ENCODE peak calls at places on chromosome 1, in eight cellular contexts. N, W, D, M, H, R, F and V are unnamed samples.

GRCh38 chr1:32888677-32889420 is 2.6 kb downstream of the HPCA start:
- DNase-seq in N (no peak), W (no peak), D (no peak), M (no peak), H (no peak), R (no peak), F (no peak), V (no peak)

GRCh38 chr1:157774412-157774811 is 2.5 kb downstream of the FCRL2 start:
- DNase-seq in N (no peak), W (no peak), D (no peak), M (no peak), H (no peak), R (no peak), F (no peak), V (no peak)

GRCh38 chr1:240128361-240128760 is 36.7 kb downstream of the FMN2 start:
- DNase-seq in N (no peak), W (no peak), D (no peak), M (no peak), H (no peak), R (no peak), F (no peak), V (no peak)

GRCh38 chr1:151547119-151547899 is 7.2 kb downstream of the TUFT1 start:
- DNase-seq in N (no peak), W (peak), D (no peak), M (peak), H (peak), R (peak), F (peak), V (peak)

GRCh38 chr1:100627018-100627716 is 89.2 kb downstream of the GPR88 start:
- DNase-seq in N (no peak), W (no peak), D (no peak), M (no peak), H (no peak), R (peak), F (peak), V (peak)

GRCh38 chr1:57411262-57411661 is 12.6 kb downstream of the DAB1 start:
- DNase-seq in N (no peak), W (no peak), D (no peak), M (no peak), H (no peak), R (no peak), F (peak), V (peak)

GRCh38 chr1:15090373-15090772 is 63.2 kb upstream of the TMEM51 start:
- DNase-seq in N (peak), W (no peak), D (no peak), M (peak), H (peak), R (no peak), F (no peak), V (no peak)

GRCh38 chr1:22591576-22591975 is 28.3 kb downstream of the EPHA8 start:
- DNase-seq in N (no peak), W (no peak), D (no peak), M (no peak), H (no peak), R (no peak), F (no peak), V (no peak)

GRCh38 chr1:39639333-39640130 is at the start of gene HEYL:
- DNase-seq in N (no peak), W (peak), D (peak), M (peak), H (peak), R (no peak), F (peak), V (peak)

GRCh38 chr1:32816676-32817158 is 441 bp downstream of the YARS1 start:
- DNase-seq in N (no peak), W (peak), D (no peak), M (no peak), H (no peak), R (no peak), F (peak), V (peak)

GRCh38 chr1:182718311-182718710 is 33.9 kb upstream of the RGS8 start:
- DNase-seq in N (no peak), W (no peak), D (no peak), M (no peak), H (no peak), R (no peak), F (no peak), V (no peak)

GRCh38 chr1:149942207-149942606 is 5.5 kb upstream of the MTMR11 start:
- DNase-seq in N (peak), W (peak), D (no peak), M (no peak), H (no peak), R (no peak), F (peak), V (peak)

GRCh38 chr1:38773483-38773882 is 86.1 kb downstream of the RRAGC start:
- DNase-seq in N (no peak), W (no peak), D (no peak), M (no peak), H (no peak), R (no peak), F (no peak), V (no peak)

GRCh38 chr1:228541725-228542124 is 54.5 kb downstream of the RNF187 start:
- DNase-seq in N (no peak), W (no peak), D (no peak), M (no peak), H (no peak), R (no peak), F (no peak), V (no peak)

GRCh38 chr1:228120351-228121091 is 11.4 kb upstream of the MRPL55 start:
- DNase-seq in N (no peak), W (no peak), D (no peak), M (no peak), H (no peak), R (no peak), F (peak), V (no peak)

GRCh38 chr1:2978691-2979190 is 42.5 kb upstream of the ACTRT2 start:
- DNase-seq in N (no peak), W (no peak), D (no peak), M (no peak), H (peak), R (no peak), F (no peak), V (no peak)

GRCh38 chr1:1033009-1033587 is 13.2 kb downstream of the AGRN start:
- DNase-seq in N (peak), W (no peak), D (no peak), M (peak), H (peak), R (no peak), F (peak), V (peak)

GRCh38 chr1:186306533-186306932 is 68.5 kb downstream of the TPR start:
- DNase-seq in N (no peak), W (no peak), D (no peak), M (no peak), H (no peak), R (no peak), F (no peak), V (no peak)

GRCh38 chr1:109801791-109802135 is 38.0 kb upstream of the EPS8L3 start:
- DNase-seq in N (no peak), W (no peak), D (no peak), M (no peak), H (no peak), R (no peak), F (no peak), V (no peak)

GRCh38 chr1:95685091-95685490 is 451.1 kb downstream of the RWDD3 start:
- DNase-seq in N (no peak), W (no peak), D (no peak), M (no peak), H (no peak), R (no peak), F (no peak), V (no peak)

GRCh38 chr1:154403300-154403943 is 1.7 kb upstream of the IL6R start:
- DNase-seq in N (no peak), W (no peak), D (no peak), M (no peak), H (no peak), R (no peak), F (no peak), V (no peak)

GRCh38 chr1:183032122-183032921 is 9.1 kb downstream of the LAMC1 start:
- DNase-seq in N (no peak), W (no peak), D (no peak), M (no peak), H (no peak), R (no peak), F (no peak), V (peak)

GRCh38 chr1:55064861-55065263 is 25.5 kb downstream of the PCSK9 start:
- DNase-seq in N (no peak), W (no peak), D (peak), M (no peak), H (no peak), R (no peak), F (peak), V (peak)

GRCh38 chr1:51119331-51119730 is 17.3 kb downstream of the C1orf185 start:
- DNase-seq in N (no peak), W (no peak), D (no peak), M (no peak), H (no peak), R (no peak), F (no peak), V (no peak)

GRCh38 chr1:110454328-110454727 is 3.4 kb downstream of the PROK1 start:
- DNase-seq in N (no peak), W (no peak), D (no peak), M (no peak), H (no peak), R (no peak), F (no peak), V (no peak)

DNA sequence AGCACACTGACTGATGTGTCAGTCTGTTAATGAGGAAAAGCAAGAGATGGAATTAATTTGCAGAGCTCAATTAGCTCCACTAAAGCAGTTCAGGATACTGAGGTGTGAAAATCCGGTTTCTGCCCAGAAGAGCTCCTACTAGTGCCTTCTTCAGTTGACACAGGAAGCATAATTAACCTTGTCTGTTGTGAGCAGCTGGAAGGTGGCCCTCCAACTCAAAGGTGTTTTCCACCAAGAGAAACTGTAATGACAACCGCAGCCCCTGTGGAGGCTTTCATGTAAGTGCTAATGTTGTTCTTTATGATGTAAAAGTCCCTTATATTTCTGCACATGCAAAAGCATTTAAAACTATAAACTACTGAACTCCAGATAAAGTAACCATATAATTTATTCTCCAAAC is 44.2 kb downstream of the PCNX2 start:
- DNase-seq in N (no peak), W (no peak), D (no peak), M (no peak), H (no peak), R (no peak), F (no peak), V (no peak)
- TF ChIP-seq CTCF in N (no peak), W (no peak), D (no peak), M (no peak), H (no peak), R (no peak), F (no peak), V (no peak)

DNA sequence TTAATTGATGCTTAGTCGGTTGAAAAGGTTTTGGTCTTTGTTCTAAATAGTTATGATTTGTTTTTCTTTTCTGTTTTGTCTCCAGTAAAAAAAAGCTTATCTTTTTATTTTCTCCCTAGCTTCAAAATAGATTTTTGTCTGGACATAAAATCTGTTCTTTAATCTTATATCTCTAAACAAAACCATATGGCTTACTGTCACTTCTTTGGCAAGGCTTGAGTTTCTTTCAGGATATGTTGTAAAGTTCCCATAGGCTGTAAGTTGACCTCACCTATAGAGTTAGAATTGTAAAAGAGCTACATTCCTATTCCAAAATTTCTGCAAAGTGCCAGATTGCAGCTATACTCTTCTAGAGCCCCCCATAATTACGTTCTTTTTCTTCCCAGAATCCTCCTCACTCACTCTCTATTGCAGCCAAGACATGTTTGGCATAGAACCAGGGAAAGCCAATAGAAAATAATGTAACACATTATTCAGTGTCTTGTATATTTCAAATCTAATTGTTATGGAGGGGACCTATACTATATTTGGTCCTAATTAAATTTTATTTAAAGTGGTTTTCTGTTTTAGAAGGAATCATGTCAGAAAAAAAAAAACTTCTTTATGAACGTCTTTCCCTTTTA is 22.1 kb downstream of the CTTNBP2NL start:
- DNase-seq in N (no peak), W (no peak), D (no peak), M (no peak), H (no peak), R (no peak), F (no peak), V (no peak)
- H3K4me3 ChIP-seq in N (no peak), W (no peak), D (no peak), M (no peak), H (no peak), R (no peak), F (no peak), V (no peak)

GRCh38 chr1:26094677-26095383 is 16.8 kb upstream of the PDIK1L start:
- DNase-seq in N (peak), W (no peak), D (no peak), M (peak), H (peak), R (no peak), F (no peak), V (peak)
- TF ChIP-seq CTCF in N (peak), W (no peak), D (no peak), M (no peak), H (no peak), R (peak), F (no peak), V (peak)

GRCh38 chr1:174953657-174954435 is 45.9 kb upstream of the CACYBP start:
- DNase-seq in N (no peak), W (no peak), D (no peak), M (no peak), H (no peak), R (no peak), F (no peak), V (peak)
- H3K4me3 ChIP-seq in N (no peak), W (no peak), D (no peak), M (no peak), H (no peak), R (no peak), F (no peak), V (no peak)